ENCODE peak calls at places on chromosomes 7 and 10, in ten cellular contexts. I is M059J; L is T follicular helper cell; H is AG09309; B is activated naive CD8-positive, alpha-beta T cell treated with anti-CD3 and anti-CD28 coated beads, Interleukin-2, amount 50 U/mL, for 24 hours; S is GM12892; Q is dorsolateral prefrontal cortex; P is stimulated activated naive CD4-positive, alpha-beta T cell; Y is amniotic stem cell; R is fibroblast of lung. A is an unnamed sample.

GRCh38 chr10:128047337-128047736 is 78.9 kb downstream of the MKI67 start:
- DNase-seq in R (no peak), H (no peak), Y (no peak), S (peak), B (peak), Q (no peak), P (peak), L (peak), I (no peak), A (peak)

GRCh38 chr7:151060416-151061234 is 1.2 kb downstream of the SLC4A2 start:
- DNase-seq in Y (no peak), B (peak), L (no peak), R (no peak), H (no peak), P (no peak), Q (no peak), I (peak), S (no peak), A (peak)

GRCh38 chr7:67475293-67475692 is 478.7 kb downstream of the TYW1 start:
- DNase-seq in P (no peak), R (no peak), Q (no peak), Y (no peak), H (no peak), L (no peak), I (no peak), B (no peak), S (no peak), A (no peak)

GRCh38 chr10:119501690-119502089 is 40.8 kb downstream of the RGS10 start:
- DNase-seq in H (no peak), L (no peak), Q (no peak), I (no peak), Y (no peak), B (no peak), S (no peak), R (no peak), P (no peak), A (no peak)

GRCh38 chr7:55043691-55044090 is 24.9 kb downstream of the EGFR start:
- DNase-seq in S (no peak), I (no peak), Q (no peak), P (no peak), H (no peak), R (no peak), Y (no peak), B (no peak), L (no peak), A (no peak)

GRCh38 chr7:130430841-130431713 is 9.7 kb downstream of the CEP41 start:
- DNase-seq in Y (no peak), H (peak), L (no peak), I (peak), R (peak), P (no peak), S (no peak), B (no peak), Q (no peak), A (peak)

GRCh38 chr7:158956805-158957506 is 100.6 kb downstream of the DYNC2I1 start:
- DNase-seq in L (no peak), I (no peak), P (no peak), Y (no peak), R (no peak), H (no peak), S (no peak), B (no peak), Q (no peak), A (no peak)

GRCh38 chr7:90709501-90710465 is 113.7 kb downstream of the CDK14 start:
- DNase-seq in I (peak), Y (no peak), H (no peak), L (no peak), S (no peak), Q (no peak), R (peak), P (no peak), B (no peak), A (no peak)

GRCh38 chr10:12547301-12547771 is 198.0 kb downstream of the CAMK1D start:
- DNase-seq in L (no peak), H (no peak), I (no peak), B (no peak), P (peak), R (no peak), S (no peak), Q (no peak), Y (no peak), A (no peak)

GRCh38 chr10:34580643-34581042 is 234.5 kb downstream of the PARD3 start:
- DNase-seq in L (no peak), I (peak), P (no peak), B (no peak), R (peak), S (no peak), H (no peak), Y (no peak), Q (no peak), A (peak)

GRCh38 chr7:133709036-133709880 is 417.9 kb upstream of the LRGUK start:
- DNase-seq in L (no peak), H (peak), R (no peak), Q (no peak), S (no peak), P (no peak), B (no peak), Y (no peak), I (peak), A (peak)

GRCh38 chr7:85508642-85509429 is 322.0 kb upstream of the SEMA3D start:
- DNase-seq in I (peak), B (no peak), P (no peak), Q (no peak), Y (peak), H (peak), S (no peak), L (no peak), R (peak), A (peak)

GRCh38 chr10:120742373-120742772 is 108.8 kb upstream of the WDR11 start:
- DNase-seq in R (no peak), Q (no peak), I (no peak), B (no peak), Y (no peak), H (no peak), P (no peak), S (no peak), L (no peak), A (no peak)

GRCh38 chr10:76984559-76985443 is 652.8 kb downstream of the KCNMA1 start:
- DNase-seq in P (peak), Q (peak), H (peak), L (peak), S (peak), Y (peak), I (peak), B (peak), R (peak), A (peak)

GRCh38 chr7:23349484-23350157 is 50.5 kb downstream of the MALSU1 start:
- DNase-seq in Y (peak), I (peak), L (no peak), R (peak), Q (no peak), B (no peak), S (no peak), P (no peak), H (peak), A (peak)

GRCh38 chr10:11108356-11108755 is 90.7 kb downstream of the CELF2 start:
- DNase-seq in R (no peak), Y (no peak), S (no peak), B (no peak), L (no peak), Q (no peak), P (no peak), H (no peak), I (no peak), A (no peak)

GRCh38 chr10:115278294-115278693 is 185.1 kb downstream of the ATRNL1 start:
- DNase-seq in B (no peak), P (no peak), S (no peak), I (no peak), R (no peak), Y (no peak), L (no peak), H (no peak), Q (no peak), A (no peak)

GRCh38 chr7:16498122-16498521 is 28.5 kb upstream of the LRRC72 start:
- DNase-seq in R (no peak), B (no peak), H (no peak), Y (no peak), S (no peak), P (no peak), Q (no peak), I (no peak), L (no peak), A (no peak)

GRCh38 chr10:22662693-22663330 is 51.6 kb downstream of the PIP4K2A start:
- DNase-seq in H (no peak), R (no peak), Q (no peak), I (no peak), Y (no peak), P (no peak), L (no peak), B (no peak), S (no peak), A (no peak)

GRCh38 chr10:78451592-78451991 is 417.9 kb downstream of the RPS24 start:
- DNase-seq in I (no peak), Q (no peak), S (no peak), B (no peak), P (no peak), R (no peak), Y (no peak), L (no peak), H (no peak), A (no peak)

GRCh38 chr10:79488303-79488702 is 24.0 kb upstream of the EIF5AL1 start:
- DNase-seq in B (no peak), I (peak), R (peak), H (peak), P (no peak), L (no peak), Q (no peak), S (no peak), Y (peak), A (peak)

GRCh38 chr10:85265121-85265520 is 936.7 kb downstream of the CCSER2 start:
- DNase-seq in P (no peak), R (no peak), H (no peak), Y (no peak), L (no peak), B (no peak), Q (no peak), S (no peak), I (no peak), A (no peak)

GRCh38 chr7:70006411-70006920 is 408.2 kb downstream of the AUTS2 start:
- DNase-seq in I (no peak), P (no peak), S (no peak), R (peak), Y (no peak), L (no peak), Q (no peak), B (no peak), H (no peak), A (no peak)

GRCh38 chr7:71308105-71308504 is 176.2 kb downstream of the GALNT17 start:
- DNase-seq in P (no peak), L (no peak), B (no peak), I (peak), R (no peak), S (no peak), Q (no peak), Y (no peak), H (no peak), A (no peak)

A was measured in NCI-H226.